ENCODE peak calls at places on chromosomes 13 and 19, in nine cellular contexts. O is cardiac fibroblast, S is AG09309, N is mucosa of descending colon, G is left ventricle myocardium inferior, K is LNCaP clone FGC, T is thyroid gland, U is A549, R is upper lobe of right lung. Y is an unnamed sample.

GRCh38 chr13:111411186-111411858 is 90.9 kb downstream of the TEX29 start:
- DNase-seq in O (no peak), S (no peak), N (no peak), G (no peak), K (no peak), T (no peak), U (no peak), R (peak; percentile 48), Y (no peak)

GRCh38 chr19:54074851-54075250 is 6.3 kb downstream of the TARM1 start:
- DNase-seq in O (no peak), S (no peak), N (no peak), G (no peak), K (no peak), T (no peak), U (no peak), R (no peak), Y (no peak)

GRCh38 chr13:20997301-20998061 is 63.9 kb downstream of the LATS2 start:
- DNase-seq in O (peak; percentile 96), S (peak; percentile 95), N (no peak), G (peak; percentile 53), K (no peak), T (no peak), U (no peak), R (no peak), Y (no peak)

GRCh38 chr13:77002590-77003190 is 10.8 kb downstream of the CLN5 start:
- DNase-seq in O (peak; percentile 53), S (no peak), N (no peak), G (no peak), K (no peak), T (no peak), U (peak; percentile 22), R (no peak), Y (no peak)

GRCh38 chr13:91647361-91647970 is 249.0 kb downstream of the GPC5 start:
- DNase-seq in O (no peak), S (no peak), N (no peak), G (no peak), K (no peak), T (no peak), U (no peak), R (no peak), Y (peak; percentile 14)

GRCh38 chr19:37007587-37008220 is 70.5 kb upstream of the ZNF420 start:
- DNase-seq in O (peak; percentile 69), S (peak; percentile 7), N (no peak), G (peak; percentile 80), K (no peak), T (peak; percentile 85), U (no peak), R (peak; percentile 79), Y (peak; percentile 87)

GRCh38 chr19:16587031-16588023 is 15.1 kb upstream of the SLC35E1 start:
- DNase-seq in O (peak; percentile 36), S (no peak), N (peak; percentile 82), G (no peak), K (no peak), T (peak; percentile 44), U (no peak), R (no peak), Y (no peak)

GRCh38 chr19:55704494-55705245 is 29.6 kb downstream of the EPN1 start:
- DNase-seq in O (no peak), S (no peak), N (no peak), G (no peak), K (no peak), T (no peak), U (no peak), R (peak; percentile 39), Y (no peak)

GRCh38 chr13:62357887-62358645 is 942.4 kb upstream of the PCDH20 start:
- DNase-seq in O (peak; percentile 19), S (no peak), N (no peak), G (no peak), K (peak; percentile 53), T (no peak), U (peak; percentile 6), R (no peak), Y (no peak)

GRCh38 chr19:4374451-4375163 is 25.7 kb downstream of the SH3GL1 start:
- DNase-seq in O (peak; percentile 95), S (peak; percentile 44), N (peak; percentile 83), G (peak; percentile 78), K (no peak), T (peak; percentile 74), U (peak; percentile 52), R (peak; percentile 83), Y (peak; percentile 81)

GRCh38 chr13:33388254-33388998 is 102.9 kb upstream of the STARD13 start:
- DNase-seq in O (peak; percentile 6), S (no peak), N (no peak), G (no peak), K (no peak), T (no peak), U (no peak), R (no peak), Y (no peak)

GRCh38 chr13:77980592-77980991 is 62.0 kb upstream of the EDNRB start:
- DNase-seq in O (peak; percentile 87), S (no peak), N (no peak), G (no peak), K (no peak), T (no peak), U (no peak), R (no peak), Y (peak; percentile 18)

GRCh38 chr19:16325671-16326400 is 1.2 kb downstream of the KLF2 start:
- DNase-seq in O (peak; percentile 40), S (no peak), N (peak; percentile 78), G (no peak), K (no peak), T (peak; percentile 40), U (no peak), R (peak; percentile 76), Y (no peak)

DNA sequence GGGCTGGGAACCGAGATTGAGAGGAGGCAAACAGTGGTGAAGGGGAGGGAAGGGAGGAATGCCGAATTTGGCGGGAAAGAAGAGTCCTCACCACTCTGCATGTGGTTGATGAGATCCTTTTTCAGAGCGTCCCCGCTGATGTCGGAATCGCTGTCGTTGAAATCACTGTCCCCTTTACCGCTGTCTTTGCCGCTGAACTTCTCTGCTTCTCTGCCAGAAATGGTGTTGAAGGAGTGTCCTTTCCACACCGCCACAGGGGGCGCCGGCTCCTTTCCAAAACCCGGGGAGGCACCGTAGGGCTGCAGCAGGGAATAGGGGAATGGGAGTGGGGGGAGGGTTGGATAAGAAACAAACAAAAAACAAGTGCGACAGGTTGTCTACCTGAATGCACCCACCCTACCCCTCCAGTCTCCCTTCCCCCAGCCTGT is 3.1 kb downstream of the PCDH8 start:
- DNase-seq in O (no peak), S (no peak), N (no peak), G (no peak), K (no peak), T (peak; percentile 41), U (no peak), R (no peak), Y (no peak)
- TF ChIP-seq CTCF in O (no peak), S (no peak), N (no peak), G (no peak), K (no peak), T (no peak), U (no peak), R (no peak), Y (no peak)

GRCh38 chr19:13091400-13092161 is 11.1 kb downstream of the LYL1 start:
- DNase-seq in O (peak; percentile 92), S (peak; percentile 80), N (no peak), G (peak; percentile 62), K (no peak), T (no peak), U (no peak), R (no peak), Y (peak; percentile 77)
- TF ChIP-seq CTCF in O (no peak), S (no peak), N (no peak), G (no peak), K (no peak), T (no peak), U (no peak), R (no peak), Y (no peak)

DNA sequence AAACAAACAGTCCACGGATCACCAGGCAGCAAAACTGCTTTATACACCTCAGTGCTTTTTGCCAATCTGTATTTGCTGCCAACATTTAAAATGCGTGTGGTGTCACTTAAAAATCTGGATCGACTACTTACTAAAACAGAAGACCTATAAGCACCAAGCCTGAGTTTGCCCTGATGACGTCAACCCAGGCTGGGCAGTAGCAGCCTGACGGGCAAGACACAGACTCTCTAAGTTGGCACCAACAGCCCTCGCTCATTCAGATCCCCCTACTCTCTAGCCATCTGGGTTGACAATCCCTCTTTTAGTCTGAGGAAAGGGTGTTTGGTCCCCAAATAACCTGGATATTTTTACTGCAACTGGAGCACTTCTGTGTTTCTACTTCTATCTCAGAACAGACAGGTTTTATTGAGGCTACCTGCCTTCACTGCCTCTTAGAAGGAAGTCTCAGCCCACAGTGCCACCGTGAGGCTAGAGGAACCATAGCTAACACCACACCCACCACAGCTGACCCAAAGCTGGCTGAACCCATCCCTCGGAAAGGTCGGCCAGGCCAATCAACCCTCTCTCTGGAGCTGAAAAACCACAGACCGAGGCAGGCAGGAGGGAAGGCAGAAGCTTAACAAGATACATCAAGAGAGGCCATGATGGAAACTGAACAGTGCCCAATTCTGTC is 6.9 kb downstream of the SUGP2 start:
- DNase-seq in O (no peak), S (no peak), N (no peak), G (no peak), K (peak; percentile 95), T (peak; percentile 90), U (no peak), R (no peak), Y (no peak)
- TF ChIP-seq CTCF in O (no peak), S (peak; percentile 12), N (no peak), G (no peak), K (peak; percentile 70), T (no peak), U (peak; percentile 6), R (peak; percentile 21), Y (peak; percentile 25)

GRCh38 chr19:2317300-2317699 is 9.3 kb upstream of the LINGO3 start:
- DNase-seq in O (no peak), S (no peak), N (no peak), G (no peak), K (no peak), T (no peak), U (no peak), R (no peak), Y (no peak)

GRCh38 chr19:2312819-2313501 is 5.0 kb upstream of the LINGO3 start:
- DNase-seq in O (no peak), S (no peak), N (no peak), G (no peak), K (no peak), T (no peak), U (no peak), R (no peak), Y (no peak)

GRCh38 chr19:2317756-2318155 is 9.8 kb upstream of the LINGO3 start:
- DNase-seq in O (no peak), S (no peak), N (no peak), G (no peak), K (no peak), T (no peak), U (no peak), R (no peak), Y (no peak)

GRCh38 chr19:2315121-2315817 is 7.3 kb upstream of the LINGO3 start:
- DNase-seq in O (no peak), S (no peak), N (no peak), G (no peak), K (no peak), T (no peak), U (no peak), R (no peak), Y (no peak)

DNA sequence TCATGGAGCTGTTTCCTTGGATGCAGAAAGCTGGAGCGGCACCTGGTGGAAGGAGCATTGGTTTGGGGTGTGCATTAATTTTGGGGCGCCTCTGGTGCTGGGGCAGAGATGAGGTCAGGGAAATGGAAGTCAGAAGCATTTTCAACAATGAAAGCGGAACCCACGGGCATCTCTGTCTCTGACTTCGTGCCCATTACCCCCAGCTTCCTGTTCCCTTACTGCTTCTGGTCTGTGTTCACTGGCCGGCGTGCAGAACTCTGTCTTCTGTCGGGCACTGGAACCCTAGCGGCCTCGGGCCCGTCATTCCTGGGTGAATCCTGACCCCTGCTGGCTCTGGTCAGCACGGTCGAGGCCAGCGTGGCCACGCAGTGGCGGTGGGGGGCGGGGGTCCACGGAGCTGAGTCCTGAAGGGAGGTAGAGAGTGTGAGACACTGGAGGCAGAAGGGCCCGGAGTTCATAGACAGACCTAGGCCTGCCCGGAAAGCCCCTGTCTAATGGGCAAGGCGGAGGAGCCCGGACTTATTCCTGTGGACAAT is 7.9 kb upstream of the LINGO3 start:
- DNase-seq in O (peak; percentile 74), S (no peak), N (peak; percentile 81), G (peak; percentile 61), K (no peak), T (peak; percentile 49), U (no peak), R (peak; percentile 86), Y (peak; percentile 72)
- TF ChIP-seq CTCF in O (peak; percentile 74), S (peak; percentile 76), N (no peak), G (peak; percentile 74), K (peak; percentile 77), T (peak; percentile 16), U (peak; percentile 36), R (peak; percentile 54), Y (peak; percentile 66)